ENCODE peak calls at places on chromosomes 2 and 18, in six cellular contexts. Z is H1, G is K562, X is SK-N-SH, C is HepG2, D is GM12878. F is an unnamed sample.

GRCh38 chr2:119292226-119292625 is 68.6 kb downstream of the STEAP3 start:
- DNase-seq in G (no peak), X (no peak), Z (no peak), C (peak), D (no peak), F (no peak)

GRCh38 chr2:234981197-234982095 is 29.6 kb downstream of the SH3BP4 start:
- DNase-seq in Z (peak), X (peak), G (no peak), C (peak), D (no peak), F (no peak)

GRCh38 chr2:133412637-133413164 is 155.6 kb downstream of the NCKAP5 start:
- DNase-seq in G (no peak), X (no peak), D (no peak), Z (no peak), C (no peak), F (no peak)

GRCh38 chr2:128601298-128602037 is 282.8 kb upstream of the HS6ST1 start:
- DNase-seq in C (no peak), Z (no peak), G (no peak), D (no peak), X (no peak), F (no peak)

GRCh38 chr2:16068233-16068940 is 128.0 kb downstream of the MYCN start:
- DNase-seq in C (peak), Z (no peak), X (peak), G (no peak), D (no peak), F (no peak)

GRCh38 chr18:29979884-29980283 is 1062.7 kb downstream of the DSC3 start:
- DNase-seq in Z (no peak), C (no peak), G (no peak), D (no peak), X (no peak), F (no peak)

GRCh38 chr2:98775146-98775988 is 44.4 kb upstream of the MGAT4A start:
- DNase-seq in Z (no peak), C (no peak), G (no peak), D (no peak), X (no peak), F (no peak)

GRCh38 chr2:150027164-150027563 is 439.6 kb upstream of the MMADHC start:
- DNase-seq in C (no peak), D (no peak), X (no peak), G (no peak), Z (no peak), F (no peak)

GRCh38 chr2:22253171-22253570 is 1129.4 kb downstream of the TDRD15 start:
- DNase-seq in D (no peak), X (no peak), C (no peak), Z (no peak), G (no peak), F (no peak)

DNA sequence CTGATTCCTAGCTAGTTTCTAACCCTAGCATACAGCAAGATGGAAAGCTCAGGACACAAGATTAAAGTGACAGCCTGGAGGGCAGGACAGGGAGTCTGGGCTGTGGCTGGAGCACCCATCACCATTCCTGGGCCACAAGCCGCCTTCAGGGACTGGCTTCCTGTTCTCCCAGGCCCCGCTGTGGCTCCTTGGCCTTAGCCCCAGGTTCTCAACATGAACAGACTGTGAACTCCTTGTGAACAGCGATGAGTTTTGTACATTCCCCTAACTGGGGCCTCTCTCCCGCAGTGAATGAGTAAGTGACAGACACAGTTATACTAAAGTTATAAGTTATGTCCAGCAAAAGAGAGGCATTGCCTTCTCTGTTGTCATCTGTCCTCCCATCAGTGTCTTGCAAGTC is 35.9 kb upstream of the SLC14A1 start:
- DNase-seq in G (no peak), C (no peak), Z (no peak), D (no peak), X (no peak), F (no peak)
- TF ChIP-seq JUND in G (no peak), C (no peak), Z (no peak), D (no peak), X (no peak), F (no peak)

DNA sequence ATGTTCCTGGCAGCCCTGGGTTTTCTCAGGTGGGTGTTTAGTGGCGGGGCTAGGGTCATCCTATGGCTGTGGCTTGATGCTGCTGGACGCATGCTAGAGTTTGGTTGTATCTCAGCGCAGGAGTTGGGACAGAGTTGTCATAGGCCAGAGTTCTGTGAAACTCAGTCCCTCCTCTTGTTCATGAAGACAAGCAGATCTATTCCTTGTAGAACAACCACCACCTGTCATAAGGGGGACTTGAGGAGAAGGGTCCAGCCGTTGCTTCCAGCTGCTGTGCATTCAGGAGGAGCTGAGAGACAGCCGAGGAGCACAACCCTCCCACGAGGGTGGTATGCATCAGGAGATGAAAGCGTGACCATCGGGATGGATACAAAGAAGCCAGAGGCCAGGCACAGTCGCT is 26.4 kb downstream of the DCDC2C start:
- DNase-seq in D (no peak), X (no peak), C (no peak), G (no peak), Z (no peak), F (no peak)
- TF ChIP-seq JUND in D (no peak), X (no peak), C (no peak), G (no peak), Z (no peak), F (no peak)

GRCh38 chr2:9808334-9809063 is 34.8 kb upstream of the TAF1B start:
- DNase-seq in D (no peak), Z (no peak), C (no peak), X (peak), G (no peak), F (no peak)

GRCh38 chr2:9809448-9810088 is 33.7 kb upstream of the TAF1B start:
- DNase-seq in D (no peak), G (no peak), C (no peak), Z (no peak), X (peak), F (no peak)

GRCh38 chr2:9807056-9807455 is 36.2 kb upstream of the TAF1B start:
- DNase-seq in G (no peak), Z (no peak), D (no peak), C (no peak), X (peak), F (no peak)

GRCh38 chr2:9807555-9808305 is 35.5 kb upstream of the TAF1B start:
- DNase-seq in D (no peak), C (no peak), X (peak), Z (no peak), G (no peak), F (no peak)

GRCh38 chr2:9809064-9809356 is 34.3 kb upstream of the TAF1B start:
- DNase-seq in Z (no peak), D (no peak), C (no peak), X (peak), G (no peak), F (peak)
- TF ChIP-seq JUND in Z (no peak), D (no peak), C (no peak), X (no peak), G (no peak), F (no peak)

GRCh38 chr18:35032113-35032512 is 9.1 kb upstream of the MAPRE2 start:
- DNase-seq in G (no peak), Z (no peak), X (no peak), C (no peak), D (no peak), F (no peak)
- TF ChIP-seq JUND in G (no peak), Z (no peak), X (no peak), C (no peak), D (no peak), F (no peak)

GRCh38 chr2:169366066-169366465 is 3.7 kb upstream of the LRP2 start:
- DNase-seq in X (no peak), G (no peak), D (no peak), Z (no peak), C (no peak), F (no peak)

GRCh38 chr2:169363570-169364150 is 1.3 kb upstream of the LRP2 start:
- DNase-seq in G (peak), Z (no peak), X (peak), C (no peak), D (no peak), F (no peak)

GRCh38 chr2:169363027-169363569 is 764 bp upstream of the LRP2 start:
- DNase-seq in G (no peak), C (no peak), Z (no peak), D (no peak), X (peak), F (no peak)

GRCh38 chr2:169362346-169363026 is at the start of gene LRP2:
- DNase-seq in Z (no peak), D (no peak), C (peak), G (peak), X (peak), F (no peak)

GRCh38 chr2:169365093-169365483 is 2.8 kb upstream of the LRP2 start:
- DNase-seq in X (no peak), G (no peak), Z (no peak), C (no peak), D (no peak), F (no peak)
- TF ChIP-seq JUND in X (no peak), G (no peak), Z (no peak), C (no peak), D (no peak), F (no peak)

DNA sequence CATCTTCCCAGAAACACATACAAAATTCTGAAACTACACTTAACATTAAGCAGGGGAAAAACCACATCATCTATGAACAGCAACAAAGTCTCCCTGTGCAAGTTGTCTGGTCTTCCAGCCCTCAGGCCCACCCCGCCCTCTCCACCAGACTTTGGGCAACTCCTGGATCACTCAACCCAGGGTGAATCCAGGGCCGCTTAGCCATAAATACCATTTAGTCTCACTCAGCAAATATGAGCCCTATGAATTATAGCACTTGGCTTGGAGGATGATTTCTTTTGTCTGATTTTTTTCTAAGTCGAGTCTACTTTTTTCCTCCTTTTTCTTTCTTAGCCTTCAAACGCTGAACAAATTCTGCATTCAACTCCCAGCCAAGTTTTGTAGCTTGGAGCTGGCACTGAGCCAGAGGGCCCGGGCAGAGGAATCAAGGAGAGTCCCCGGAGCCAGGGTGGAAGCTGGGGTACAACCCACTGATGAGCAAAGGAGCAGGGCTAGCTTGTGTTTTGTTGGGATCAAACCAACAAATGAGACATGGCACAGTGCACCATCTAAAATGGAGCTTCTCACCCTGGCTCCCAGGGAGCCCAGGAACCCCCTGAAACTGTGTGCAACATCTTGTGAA is 48.7 kb downstream of the SERTAD2 start:
- DNase-seq in X (no peak), D (no peak), Z (no peak), G (no peak), C (no peak), F (no peak)
- TF ChIP-seq JUND in X (no peak), D (no peak), Z (no peak), G (no peak), C (no peak), F (no peak)

GRCh38 chr2:134468093-134468640 is 214.3 kb downstream of the MGAT5 start:
- DNase-seq in G (no peak), C (no peak), X (no peak), Z (no peak), D (no peak), F (no peak)

GRCh38 chr2:134468776-134469175 is 214.9 kb downstream of the MGAT5 start:
- DNase-seq in D (no peak), X (no peak), C (no peak), G (no peak), Z (no peak), F (no peak)

GRCh38 chr2:134466141-134466540 is 212.3 kb downstream of the MGAT5 start:
- DNase-seq in Z (no peak), C (peak), G (peak), X (peak), D (peak), F (peak)

GRCh38 chr2:134469516-134470115 is 215.7 kb downstream of the MGAT5 start:
- DNase-seq in G (no peak), C (no peak), Z (no peak), D (no peak), X (no peak), F (no peak)

GRCh38 chr2:134470561-134471168 is 216.8 kb downstream of the MGAT5 start:
- DNase-seq in D (no peak), C (no peak), X (no peak), Z (no peak), G (no peak), F (no peak)
- TF ChIP-seq JUND in D (no peak), C (no peak), X (no peak), Z (no peak), G (no peak), F (no peak)

F was measured in T47D.